ENCODE peak calls at places on chromosomes 12 and 14, in seven cellular contexts. One of them, this sample, is unnamed.

GRCh38 chr14:61321385-61322010 is at the start of gene PRKCH:
- DNase-seq in H9: peak; percentile 74
- DNase-seq in endothelial cell: peak; percentile 74
- DNase-seq in mammary epithelial cell: peak; percentile 76
- DNase-seq in mesothelial cell of epicardium: peak; percentile 46
- DNase-seq in GDM1: peak; percentile 50
- DNase-seq in neural progenitor cell: peak; percentile 73
- DNase-seq in this sample: peak; percentile 70

GRCh38 chr14:64636208-64636979 is 67.8 kb upstream of the PLEKHG3 start:
- DNase-seq in H9: peak; percentile 82
- DNase-seq in endothelial cell: peak; percentile 74
- DNase-seq in mammary epithelial cell: peak; percentile 29
- DNase-seq in mesothelial cell of epicardium: peak; percentile 56
- DNase-seq in GDM1: peak; percentile 34
- DNase-seq in neural progenitor cell: peak; percentile 81
- DNase-seq in this sample: peak; percentile 80

GRCh38 chr12:1126089-1126488 is 135.1 kb downstream of the ERC1 start:
- DNase-seq in H9: no peak
- DNase-seq in endothelial cell: no peak
- DNase-seq in mammary epithelial cell: no peak
- DNase-seq in mesothelial cell of epicardium: no peak
- DNase-seq in GDM1: no peak
- DNase-seq in neural progenitor cell: no peak
- DNase-seq in this sample: no peak

GRCh38 chr12:63045020-63045860 is 105.8 kb downstream of the AVPR1A start:
- DNase-seq in H9: no peak
- DNase-seq in endothelial cell: no peak
- DNase-seq in mammary epithelial cell: peak; percentile 73
- DNase-seq in mesothelial cell of epicardium: no peak
- DNase-seq in GDM1: no peak
- DNase-seq in neural progenitor cell: no peak
- DNase-seq in this sample: no peak

GRCh38 chr14:89858084-89858483 is 96.4 kb downstream of the EFCAB11 start:
- DNase-seq in H9: no peak
- DNase-seq in endothelial cell: no peak
- DNase-seq in mammary epithelial cell: peak; percentile 92
- DNase-seq in mesothelial cell of epicardium: no peak
- DNase-seq in GDM1: no peak
- DNase-seq in neural progenitor cell: no peak
- DNase-seq in this sample: no peak

GRCh38 chr12:78457951-78458350 is 406.6 kb upstream of the SYT1 start:
- DNase-seq in H9: no peak
- DNase-seq in endothelial cell: no peak
- DNase-seq in mammary epithelial cell: no peak
- DNase-seq in mesothelial cell of epicardium: no peak
- DNase-seq in GDM1: no peak
- DNase-seq in neural progenitor cell: no peak
- DNase-seq in this sample: no peak

GRCh38 chr14:85175556-85175955 is 354.4 kb upstream of the FLRT2 start:
- DNase-seq in H9: no peak
- DNase-seq in endothelial cell: no peak
- DNase-seq in mammary epithelial cell: no peak
- DNase-seq in mesothelial cell of epicardium: no peak
- DNase-seq in GDM1: no peak
- DNase-seq in neural progenitor cell: no peak
- DNase-seq in this sample: no peak

GRCh38 chr14:99229654-99230215 is 42.3 kb downstream of the BCL11B start:
- DNase-seq in H9: no peak
- DNase-seq in endothelial cell: no peak
- DNase-seq in mammary epithelial cell: no peak
- DNase-seq in mesothelial cell of epicardium: no peak
- DNase-seq in GDM1: no peak
- DNase-seq in neural progenitor cell: no peak
- DNase-seq in this sample: no peak

GRCh38 chr14:91317381-91318313 is 73.1 kb upstream of the GPR68 start:
- DNase-seq in H9: no peak
- DNase-seq in endothelial cell: no peak
- DNase-seq in mammary epithelial cell: peak; percentile 24
- DNase-seq in mesothelial cell of epicardium: no peak
- DNase-seq in GDM1: peak; percentile 84
- DNase-seq in neural progenitor cell: no peak
- DNase-seq in this sample: no peak

GRCh38 chr12:50734409-50735263 is 29.3 kb upstream of the ATF1 start:
- DNase-seq in H9: peak; percentile 51
- DNase-seq in endothelial cell: peak; percentile 46
- DNase-seq in mammary epithelial cell: no peak
- DNase-seq in mesothelial cell of epicardium: no peak
- DNase-seq in GDM1: no peak
- DNase-seq in neural progenitor cell: peak; percentile 60
- DNase-seq in this sample: peak; percentile 69

GRCh38 chr12:116066381-116067230 is 210.9 kb downstream of the MED13L start:
- DNase-seq in H9: no peak
- DNase-seq in endothelial cell: peak; percentile 57
- DNase-seq in mammary epithelial cell: no peak
- DNase-seq in mesothelial cell of epicardium: no peak
- DNase-seq in GDM1: no peak
- DNase-seq in neural progenitor cell: peak; percentile 63
- DNase-seq in this sample: peak; percentile 58

GRCh38 chr12:57590892-57591566 is at the start of gene PIP4K2C:
- DNase-seq in H9: peak; percentile 98
- DNase-seq in endothelial cell: peak; percentile 58
- DNase-seq in mammary epithelial cell: peak; percentile 88
- DNase-seq in mesothelial cell of epicardium: peak; percentile 79
- DNase-seq in GDM1: peak; percentile 25
- DNase-seq in neural progenitor cell: peak; percentile 93
- DNase-seq in this sample: peak; percentile 86

GRCh38 chr14:85987292-85987691 is 457.3 kb downstream of the FLRT2 start:
- DNase-seq in H9: no peak
- DNase-seq in endothelial cell: no peak
- DNase-seq in mammary epithelial cell: no peak
- DNase-seq in mesothelial cell of epicardium: no peak
- DNase-seq in GDM1: no peak
- DNase-seq in neural progenitor cell: no peak
- DNase-seq in this sample: no peak

GRCh38 chr12:47799357-47799955 is 20.2 kb downstream of the HDAC7 start:
- DNase-seq in H9: no peak
- DNase-seq in endothelial cell: no peak
- DNase-seq in mammary epithelial cell: no peak
- DNase-seq in mesothelial cell of epicardium: no peak
- DNase-seq in GDM1: no peak
- DNase-seq in neural progenitor cell: peak; percentile 74
- DNase-seq in this sample: no peak

GRCh38 chr14:98501335-98501734 is 770.7 kb downstream of the BCL11B start:
- DNase-seq in H9: no peak
- DNase-seq in endothelial cell: no peak
- DNase-seq in mammary epithelial cell: peak; percentile 91
- DNase-seq in mesothelial cell of epicardium: no peak
- DNase-seq in GDM1: no peak
- DNase-seq in neural progenitor cell: no peak
- DNase-seq in this sample: no peak

GRCh38 chr14:88326352-88327103 is 3.5 kb upstream of the KCNK10 start:
- DNase-seq in H9: peak; percentile 47
- DNase-seq in endothelial cell: peak; percentile 13
- DNase-seq in mammary epithelial cell: no peak
- DNase-seq in mesothelial cell of epicardium: no peak
- DNase-seq in GDM1: no peak
- DNase-seq in neural progenitor cell: peak; percentile 57
- DNase-seq in this sample: no peak

GRCh38 chr14:88986146-88986841 is 161.8 kb downstream of the TTC8 start:
- DNase-seq in H9: no peak
- DNase-seq in endothelial cell: no peak
- DNase-seq in mammary epithelial cell: peak; percentile 72
- DNase-seq in mesothelial cell of epicardium: peak; percentile 38
- DNase-seq in GDM1: no peak
- DNase-seq in neural progenitor cell: no peak
- DNase-seq in this sample: peak; percentile 44

GRCh38 chr12:52873832-52874572 is 25.2 kb upstream of the KRT78 start:
- DNase-seq in H9: peak; percentile 68
- DNase-seq in endothelial cell: peak; percentile 31
- DNase-seq in mammary epithelial cell: peak; percentile 97
- DNase-seq in mesothelial cell of epicardium: peak; percentile 73
- DNase-seq in GDM1: peak; percentile 58
- DNase-seq in neural progenitor cell: peak; percentile 74
- DNase-seq in this sample: peak; percentile 28

GRCh38 chr14:95500772-95501401 is 15.6 kb downstream of the SYNE3 start:
- DNase-seq in H9: no peak
- DNase-seq in endothelial cell: no peak
- DNase-seq in mammary epithelial cell: no peak
- DNase-seq in mesothelial cell of epicardium: no peak
- DNase-seq in GDM1: no peak
- DNase-seq in neural progenitor cell: no peak
- DNase-seq in this sample: no peak

GRCh38 chr14:22561661-22562579 is 27.1 kb downstream of the DAD1 start:
- DNase-seq in H9: no peak
- DNase-seq in endothelial cell: no peak
- DNase-seq in mammary epithelial cell: no peak
- DNase-seq in mesothelial cell of epicardium: no peak
- DNase-seq in GDM1: peak; percentile 61
- DNase-seq in neural progenitor cell: no peak
- DNase-seq in this sample: no peak

GRCh38 chr14:33175951-33176350 is 237.3 kb downstream of the NPAS3 start:
- DNase-seq in H9: no peak
- DNase-seq in endothelial cell: no peak
- DNase-seq in mammary epithelial cell: no peak
- DNase-seq in mesothelial cell of epicardium: no peak
- DNase-seq in GDM1: no peak
- DNase-seq in neural progenitor cell: no peak
- DNase-seq in this sample: no peak

GRCh38 chr12:27505124-27505523 is 18.9 kb upstream of the PPFIBP1 start:
- DNase-seq in H9: no peak
- DNase-seq in endothelial cell: no peak
- DNase-seq in mammary epithelial cell: no peak
- DNase-seq in mesothelial cell of epicardium: no peak
- DNase-seq in GDM1: no peak
- DNase-seq in neural progenitor cell: no peak
- DNase-seq in this sample: no peak

GRCh38 chr14:98966465-98967162 is 305.4 kb downstream of the BCL11B start:
- DNase-seq in H9: no peak
- DNase-seq in endothelial cell: no peak
- DNase-seq in mammary epithelial cell: peak; percentile 71
- DNase-seq in mesothelial cell of epicardium: no peak
- DNase-seq in GDM1: no peak
- DNase-seq in neural progenitor cell: no peak
- DNase-seq in this sample: no peak

GRCh38 chr14:104977681-104978647 is at the start of gene AHNAK2:
- DNase-seq in H9: peak; percentile 92
- DNase-seq in endothelial cell: peak; percentile 85
- DNase-seq in mammary epithelial cell: peak; percentile 75
- DNase-seq in mesothelial cell of epicardium: peak; percentile 72
- DNase-seq in GDM1: peak; percentile 39
- DNase-seq in neural progenitor cell: peak; percentile 96
- DNase-seq in this sample: peak; percentile 89

GRCh38 chr14:66435683-66436082 is 50.5 kb upstream of the CCDC196 start:
- DNase-seq in H9: no peak
- DNase-seq in endothelial cell: no peak
- DNase-seq in mammary epithelial cell: peak; percentile 4
- DNase-seq in mesothelial cell of epicardium: no peak
- DNase-seq in GDM1: no peak
- DNase-seq in neural progenitor cell: no peak
- DNase-seq in this sample: no peak

GRCh38 chr14:96062506-96062905 is 23.3 kb downstream of the C14orf132 start:
- DNase-seq in H9: peak; percentile 3
- DNase-seq in endothelial cell: no peak
- DNase-seq in mammary epithelial cell: no peak
- DNase-seq in mesothelial cell of epicardium: no peak
- DNase-seq in GDM1: no peak
- DNase-seq in neural progenitor cell: no peak
- DNase-seq in this sample: no peak

GRCh38 chr14:96053600-96054381 is 14.6 kb downstream of the C14orf132 start:
- DNase-seq in H9: no peak
- DNase-seq in endothelial cell: no peak
- DNase-seq in mammary epithelial cell: peak; percentile 82
- DNase-seq in mesothelial cell of epicardium: no peak
- DNase-seq in GDM1: no peak
- DNase-seq in neural progenitor cell: no peak
- DNase-seq in this sample: peak; percentile 49

GRCh38 chr12:94100254-94100653 is 48.1 kb upstream of the PLXNC1 start:
- DNase-seq in H9: no peak
- DNase-seq in endothelial cell: peak; percentile 9
- DNase-seq in mammary epithelial cell: peak; percentile 78
- DNase-seq in mesothelial cell of epicardium: no peak
- DNase-seq in GDM1: no peak
- DNase-seq in neural progenitor cell: no peak
- DNase-seq in this sample: no peak

GRCh38 chr12:122669397-122670070 is 33.6 kb downstream of the HCAR2 start:
- DNase-seq in H9: no peak
- DNase-seq in endothelial cell: no peak
- DNase-seq in mammary epithelial cell: no peak
- DNase-seq in mesothelial cell of epicardium: no peak
- DNase-seq in GDM1: no peak
- DNase-seq in neural progenitor cell: no peak
- DNase-seq in this sample: no peak

GRCh38 chr12:65666876-65667275 is 157.4 kb upstream of the HMGA2 start:
- DNase-seq in H9: no peak
- DNase-seq in endothelial cell: no peak
- DNase-seq in mammary epithelial cell: no peak
- DNase-seq in mesothelial cell of epicardium: no peak
- DNase-seq in GDM1: no peak
- DNase-seq in neural progenitor cell: no peak
- DNase-seq in this sample: no peak

GRCh38 chr12:11840350-11840749 is 190.9 kb downstream of the ETV6 start:
- DNase-seq in H9: no peak
- DNase-seq in endothelial cell: no peak
- DNase-seq in mammary epithelial cell: no peak
- DNase-seq in mesothelial cell of epicardium: no peak
- DNase-seq in GDM1: no peak
- DNase-seq in neural progenitor cell: no peak
- DNase-seq in this sample: no peak

GRCh38 chr14:95488376-95489162 is 27.9 kb downstream of the SYNE3 start:
- DNase-seq in H9: no peak
- DNase-seq in endothelial cell: no peak
- DNase-seq in mammary epithelial cell: no peak
- DNase-seq in mesothelial cell of epicardium: no peak
- DNase-seq in GDM1: no peak
- DNase-seq in neural progenitor cell: no peak
- DNase-seq in this sample: no peak

GRCh38 chr12:110637869-110638441 is 24.0 kb downstream of the TCTN1 start:
- DNase-seq in H9: no peak
- DNase-seq in endothelial cell: no peak
- DNase-seq in mammary epithelial cell: no peak
- DNase-seq in mesothelial cell of epicardium: no peak
- DNase-seq in GDM1: no peak
- DNase-seq in neural progenitor cell: no peak
- DNase-seq in this sample: no peak

GRCh38 chr12:10242539-10242938 is 29.9 kb downstream of the GABARAPL1 start:
- DNase-seq in H9: no peak
- DNase-seq in endothelial cell: no peak
- DNase-seq in mammary epithelial cell: no peak
- DNase-seq in mesothelial cell of epicardium: no peak
- DNase-seq in GDM1: no peak
- DNase-seq in neural progenitor cell: no peak
- DNase-seq in this sample: no peak

This sample was measured in NCI-H82.